ENCODE peak calls at places on chromosomes 2 and 18, in four cellular contexts. One of them, this sample, is unnamed.

GRCh38 chr18:10526211-10526949 is 553 bp downstream of the NAPG start:
- DNase-seq in posterior vena cava: peak
- DNase-seq in BE2C: peak
- DNase-seq in substantia nigra: peak
- DNase-seq in this sample: peak

GRCh38 chr2:202037086-202037485 is 3.4 kb downstream of the FZD7 start:
- DNase-seq in substantia nigra: no peak
- DNase-seq in posterior vena cava: no peak
- DNase-seq in BE2C: no peak
- DNase-seq in this sample: no peak

GRCh38 chr2:234051374-234052070 is 1.0 kb downstream of the SPP2 start:
- DNase-seq in BE2C: no peak
- DNase-seq in posterior vena cava: no peak
- DNase-seq in substantia nigra: no peak
- DNase-seq in this sample: no peak

GRCh38 chr2:151472966-151473365 is 63.3 kb downstream of the RIF1 start:
- DNase-seq in substantia nigra: no peak
- DNase-seq in BE2C: no peak
- DNase-seq in posterior vena cava: no peak
- DNase-seq in this sample: no peak

GRCh38 chr2:241933175-241933911 is 63.8 kb downstream of the RTP5 start:
- DNase-seq in posterior vena cava: peak
- DNase-seq in BE2C: no peak
- DNase-seq in substantia nigra: no peak
- DNase-seq in this sample: peak

GRCh38 chr2:72134997-72135800 is 12.5 kb downstream of the CYP26B1 start:
- DNase-seq in BE2C: no peak
- DNase-seq in substantia nigra: no peak
- DNase-seq in posterior vena cava: peak
- DNase-seq in this sample: peak

GRCh38 chr2:64273524-64274398 is 129.5 kb upstream of the PELI1 start:
- DNase-seq in substantia nigra: no peak
- DNase-seq in posterior vena cava: no peak
- DNase-seq in BE2C: peak
- DNase-seq in this sample: no peak

GRCh38 chr2:205585451-205586045 is 96.8 kb upstream of the NRP2 start:
- DNase-seq in posterior vena cava: no peak
- DNase-seq in BE2C: peak
- DNase-seq in substantia nigra: no peak
- DNase-seq in this sample: no peak

GRCh38 chr2:166766220-166766619 is 122.1 kb upstream of the XIRP2 start:
- DNase-seq in BE2C: no peak
- DNase-seq in substantia nigra: no peak
- DNase-seq in posterior vena cava: no peak
- DNase-seq in this sample: no peak

GRCh38 chr2:176814274-176814673 is 398.3 kb upstream of the HNRNPA3 start:
- DNase-seq in BE2C: no peak
- DNase-seq in posterior vena cava: no peak
- DNase-seq in substantia nigra: no peak
- DNase-seq in this sample: no peak

GRCh38 chr2:86072271-86072858 is 33.3 kb downstream of the POLR1A start:
- DNase-seq in substantia nigra: peak
- DNase-seq in posterior vena cava: peak
- DNase-seq in BE2C: no peak
- DNase-seq in this sample: peak

GRCh38 chr18:53115876-53116585 is 776.0 kb downstream of the DCC start:
- DNase-seq in substantia nigra: no peak
- DNase-seq in posterior vena cava: no peak
- DNase-seq in BE2C: no peak
- DNase-seq in this sample: no peak

GRCh38 chr18:37276111-37276510 is 289.5 kb downstream of the CELF4 start:
- DNase-seq in posterior vena cava: no peak
- DNase-seq in substantia nigra: no peak
- DNase-seq in BE2C: no peak
- DNase-seq in this sample: no peak

GRCh38 chr2:191677091-191677645 is 768 bp upstream of the NABP1 start:
- DNase-seq in substantia nigra: no peak
- DNase-seq in BE2C: peak
- DNase-seq in posterior vena cava: no peak
- DNase-seq in this sample: no peak

GRCh38 chr2:112614201-112614840 is 29.9 kb downstream of the CHCHD5 start:
- DNase-seq in substantia nigra: no peak
- DNase-seq in BE2C: no peak
- DNase-seq in posterior vena cava: no peak
- DNase-seq in this sample: no peak

GRCh38 chr2:105951390-105951694 is 206.6 kb downstream of the NCK2 start:
- DNase-seq in BE2C: no peak
- DNase-seq in substantia nigra: no peak
- DNase-seq in posterior vena cava: no peak
- DNase-seq in this sample: no peak

GRCh38 chr2:240999001-240999791 is 778 bp downstream of the SNED1 start:
- DNase-seq in posterior vena cava: peak
- DNase-seq in BE2C: peak
- DNase-seq in substantia nigra: no peak
- DNase-seq in this sample: no peak

GRCh38 chr18:59779979-59780378 is 82.8 kb upstream of the CCBE1 start:
- DNase-seq in posterior vena cava: no peak
- DNase-seq in BE2C: no peak
- DNase-seq in substantia nigra: no peak
- DNase-seq in this sample: no peak

GRCh38 chr18:80244956-80245730 is 2.2 kb downstream of the PARD6G start:
- DNase-seq in posterior vena cava: no peak
- DNase-seq in BE2C: no peak
- DNase-seq in substantia nigra: no peak
- DNase-seq in this sample: no peak

GRCh38 chr18:76080430-76080829 is 414.6 kb downstream of the ZNF516 start:
- DNase-seq in BE2C: no peak
- DNase-seq in posterior vena cava: no peak
- DNase-seq in substantia nigra: no peak
- DNase-seq in this sample: no peak

GRCh38 chr2:168495524-168495923 is 39.5 kb downstream of the CERS6 start:
- DNase-seq in posterior vena cava: no peak
- DNase-seq in substantia nigra: no peak
- DNase-seq in BE2C: no peak
- DNase-seq in this sample: no peak

GRCh38 chr2:143433158-143433557 is 303.9 kb downstream of the ARHGAP15 start:
- DNase-seq in substantia nigra: no peak
- DNase-seq in BE2C: no peak
- DNase-seq in posterior vena cava: no peak
- DNase-seq in this sample: no peak

GRCh38 chr2:172246649-172247048 is 143.9 kb upstream of the DLX2 start:
- DNase-seq in posterior vena cava: no peak
- DNase-seq in substantia nigra: no peak
- DNase-seq in BE2C: no peak
- DNase-seq in this sample: no peak

GRCh38 chr2:212032032-212032431 is 506.6 kb downstream of the ERBB4 start:
- DNase-seq in BE2C: no peak
- DNase-seq in posterior vena cava: no peak
- DNase-seq in substantia nigra: no peak
- DNase-seq in this sample: no peak

GRCh38 chr18:13376298-13376840 is 157.8 kb downstream of the LDLRAD4 start:
- DNase-seq in BE2C: no peak
- DNase-seq in substantia nigra: no peak
- DNase-seq in posterior vena cava: no peak
- DNase-seq in this sample: no peak

GRCh38 chr2:50492452-50492851 is 539.5 kb downstream of the NRXN1 start:
- DNase-seq in substantia nigra: peak
- DNase-seq in posterior vena cava: no peak
- DNase-seq in BE2C: peak
- DNase-seq in this sample: no peak

GRCh38 chr2:149192425-149192824 is 138.0 kb upstream of the LYPD6 start:
- DNase-seq in BE2C: no peak
- DNase-seq in posterior vena cava: no peak
- DNase-seq in substantia nigra: no peak
- DNase-seq in this sample: no peak

GRCh38 chr2:138193416-138194213 is 229.3 kb downstream of the HNMT start:
- DNase-seq in posterior vena cava: no peak
- DNase-seq in BE2C: no peak
- DNase-seq in substantia nigra: no peak
- DNase-seq in this sample: peak

GRCh38 chr18:22838639-22839487 is 94.3 kb upstream of the RBBP8 start:
- DNase-seq in substantia nigra: no peak
- DNase-seq in posterior vena cava: no peak
- DNase-seq in BE2C: no peak
- DNase-seq in this sample: no peak

GRCh38 chr2:53969285-53970094 is 1.3 kb downstream of the PSME4 start:
- DNase-seq in substantia nigra: peak
- DNase-seq in BE2C: no peak
- DNase-seq in posterior vena cava: no peak
- DNase-seq in this sample: no peak